ENCODE peak calls at places on chromosomes 2 and 18, in six cellular contexts. T is HCT116, H is choroid plexus epithelial cell, U is kidney, F is PC-3, R is esophagus squamous epithelium. B is an unnamed sample.
A peak's percentile ranks its signal among the peaks of the same experiment; 100 is the strongest.

GRCh38 chr2:54584598-54584997 is 128.5 kb downstream of the SPTBN1 start:
- DNase-seq in T (no peak), H (no peak), U (no peak), F (no peak), R (no peak), B (no peak)

GRCh38 chr2:39164089-39164488 is 43.2 kb upstream of the SOS1 start:
- DNase-seq in T (no peak), H (no peak), U (no peak), F (no peak), R (no peak), B (no peak)

GRCh38 chr2:160731856-160732255 is 238.2 kb upstream of the RBMS1 start:
- DNase-seq in T (no peak), H (no peak), U (no peak), F (no peak), R (no peak), B (no peak)

GRCh38 chr18:58788971-58789797 is 75.5 kb upstream of the ZNF532 start:
- DNase-seq in T (no peak), H (peak; percentile 73), U (peak; percentile 93), F (peak; percentile 97), R (no peak), B (no peak)

GRCh38 chr2:123380536-123380935 is 644.6 kb upstream of the CNTNAP5 start:
- DNase-seq in T (no peak), H (peak; percentile 0), U (no peak), F (no peak), R (no peak), B (no peak)

GRCh38 chr18:13446581-13447470 is 228.3 kb downstream of the LDLRAD4 start:
- DNase-seq in T (no peak), H (peak; percentile 47), U (no peak), F (no peak), R (no peak), B (no peak)

GRCh38 chr2:45267062-45267702 is 257.9 kb upstream of the SIX2 start:
- DNase-seq in T (no peak), H (no peak), U (no peak), F (peak; percentile 51), R (no peak), B (no peak)

GRCh38 chr2:76808776-76809175 is 713.4 kb downstream of the LRRTM4 start:
- DNase-seq in T (no peak), H (no peak), U (no peak), F (no peak), R (no peak), B (no peak)

GRCh38 chr2:210502997-210503621 is 26.6 kb upstream of the LANCL1 start:
- DNase-seq in T (peak; percentile 13), H (peak; percentile 71), U (no peak), F (peak; percentile 72), R (no peak), B (no peak)

GRCh38 chr2:37325625-37326071 is 1.0 kb upstream of the PRKD3 start:
- DNase-seq in T (no peak), H (no peak), U (no peak), F (no peak), R (no peak), B (no peak)

GRCh38 chr2:30894498-30895119 is 87.4 kb upstream of the CAPN13 start:
- DNase-seq in T (no peak), H (no peak), U (no peak), F (no peak), R (no peak), B (no peak)

GRCh38 chr2:12120281-12121150 is 374.1 kb downstream of the LPIN1 start:
- DNase-seq in T (no peak), H (peak; percentile 81), U (no peak), F (peak; percentile 84), R (no peak), B (no peak)

GRCh38 chr18:23864620-23865019 is 149.9 kb upstream of the TTC39C start:
- DNase-seq in T (no peak), H (no peak), U (no peak), F (no peak), R (no peak), B (no peak)

GRCh38 chr2:67463810-67464209 is 66.7 kb downstream of the ETAA1 start:
- DNase-seq in T (peak; percentile 64), H (no peak), U (no peak), F (peak; percentile 96), R (no peak), B (no peak)

GRCh38 chr2:29192526-29192925 is 77.3 kb downstream of the CLIP4 start:
- DNase-seq in T (no peak), H (no peak), U (no peak), F (peak; percentile 25), R (no peak), B (no peak)

GRCh38 chr2:160876765-160877164 is 283.5 kb upstream of the TANK start:
- DNase-seq in T (no peak), H (peak; percentile 14), U (no peak), F (no peak), R (no peak), B (no peak)

GRCh38 chr2:180519276-180519675 is 461.1 kb upstream of the UBE2E3 start:
- DNase-seq in T (peak; percentile 48), H (peak; percentile 62), U (no peak), F (peak; percentile 80), R (no peak), B (no peak)

GRCh38 chr2:1226766-1227165 is 186.5 kb upstream of the TPO start:
- DNase-seq in T (no peak), H (no peak), U (no peak), F (no peak), R (no peak), B (no peak)

GRCh38 chr2:103159018-103159417 is 397.2 kb downstream of the TMEM182 start:
- DNase-seq in T (no peak), H (no peak), U (no peak), F (no peak), R (no peak), B (no peak)

GRCh38 chr2:99771691-99772333 is 282.0 kb upstream of the REV1 start:
- DNase-seq in T (no peak), H (no peak), U (no peak), F (no peak), R (no peak), B (no peak)

GRCh38 chr2:47784349-47784851 is 1.5 kb downstream of the MSH6 start:
- DNase-seq in T (no peak), H (no peak), U (no peak), F (no peak), R (no peak), B (no peak)

GRCh38 chr2:214899751-214900150 is 90.3 kb upstream of the BARD1 start:
- DNase-seq in T (no peak), H (no peak), U (no peak), F (no peak), R (no peak), B (no peak)

GRCh38 chr2:20141056-20141762 is 83.7 kb downstream of the SDC1 start:
- DNase-seq in T (peak; percentile 59), H (peak; percentile 78), U (peak; percentile 92), F (peak; percentile 93), R (no peak), B (no peak)

GRCh38 chr2:231364961-231365810 is 30.3 kb upstream of the B3GNT7 start:
- DNase-seq in T (no peak), H (peak; percentile 72), U (peak; percentile 57), F (peak; percentile 98), R (no peak), B (no peak)

GRCh38 chr2:22215517-22215916 is 1091.7 kb downstream of the TDRD15 start:
- DNase-seq in T (no peak), H (no peak), U (no peak), F (no peak), R (no peak), B (no peak)

GRCh38 chr2:42010743-42011298 is 37.0 kb upstream of the PKDCC start:
- DNase-seq in T (no peak), H (peak; percentile 82), U (peak; percentile 86), F (peak; percentile 61), R (no peak), B (no peak)

GRCh38 chr2:150486539-150487484 is 655 bp downstream of the RND3 start:
- DNase-seq in T (no peak), H (peak; percentile 73), U (peak; percentile 73), F (peak; percentile 36), R (no peak), B (no peak)

GRCh38 chr2:234308814-234309195 is 188.1 kb downstream of the ARL4C start:
- DNase-seq in T (no peak), H (peak; percentile 61), U (no peak), F (peak; percentile 92), R (no peak), B (peak; percentile 73)

GRCh38 chr2:64918220-64918886 is 70.8 kb upstream of the SLC1A4 start:
- DNase-seq in T (no peak), H (no peak), U (no peak), F (no peak), R (no peak), B (no peak)

GRCh38 chr2:67290451-67290991 is 106.6 kb upstream of the ETAA1 start:
- DNase-seq in T (peak; percentile 3), H (peak; percentile 57), U (no peak), F (peak; percentile 98), R (no peak), B (no peak)

GRCh38 chr2:213187386-213187785 is 36.0 kb upstream of the IKZF2 start:
- DNase-seq in T (no peak), H (peak; percentile 34), U (no peak), F (no peak), R (no peak), B (no peak)

GRCh38 chr18:59266019-59266369 is 7.3 kb downstream of the RAX start:
- DNase-seq in T (no peak), H (no peak), U (no peak), F (no peak), R (no peak), B (no peak)

GRCh38 chr18:50947899-50948298 is 19.9 kb upstream of the ELAC1 start:
- DNase-seq in T (no peak), H (peak; percentile 30), U (no peak), F (peak; percentile 24), R (no peak), B (no peak)

DNA sequence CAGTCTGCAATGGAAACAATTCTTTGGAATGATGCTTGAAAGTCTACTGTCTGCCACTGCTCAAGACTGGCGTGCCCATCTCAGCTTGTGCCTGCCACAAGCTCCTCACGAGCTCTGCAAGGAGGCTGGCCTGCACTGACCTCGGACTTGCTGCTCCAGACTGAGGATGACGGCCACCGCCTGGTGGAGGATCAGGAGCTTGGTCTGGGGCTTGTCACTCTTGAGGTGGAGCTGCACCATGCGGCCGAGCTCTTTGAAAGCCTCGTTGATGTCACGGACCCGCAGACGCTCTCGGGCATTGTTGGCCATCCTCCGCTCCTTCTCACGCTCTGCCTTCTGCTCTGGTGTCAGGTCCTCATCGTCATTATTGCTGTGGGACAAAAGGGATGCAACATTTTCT is 269.4 kb upstream of the CCDC68 start:
- DNase-seq in T (no peak), H (no peak), U (peak; percentile 64), F (no peak), R (no peak), B (no peak)
- TF ChIP-seq CTCF in T (no peak), H (no peak), U (no peak), F (no peak), R (no peak), B (no peak)

GRCh38 chr2:223053431-223054192 is 1.6 kb downstream of the KCNE4 start:
- DNase-seq in T (no peak), H (no peak), U (no peak), F (no peak), R (no peak), B (no peak)
- H3K4me3 ChIP-seq in T (no peak overlapping the region), H (peak overlapping the region; percentile 63), U (peak overlapping the region; percentile 47), F (no peak overlapping the region), R (peak overlapping the region; percentile 52), B (no peak overlapping the region)

GRCh38 chr2:238945433-238946150 is 97.7 kb downstream of the TWIST2 start:
- DNase-seq in T (peak; percentile 10), H (peak; percentile 75), U (no peak), F (peak; percentile 45), R (no peak), B (no peak)
- TF ChIP-seq CTCF in T (peak; percentile 90), H (peak; percentile 94), U (peak; percentile 43), F (peak; percentile 61), R (peak; percentile 54), B (peak; percentile 70)

GRCh38 chr2:218271865-218272530 is 1.7 kb downstream of the PNKD start:
- DNase-seq in T (no peak), H (no peak), U (no peak), F (no peak), R (no peak), B (no peak)
- H3K4me3 ChIP-seq in T (no peak overlapping the region), H (no peak overlapping the region), U (peak overlapping the region; percentile 3), F (peak overlapping the region; percentile 87), R (peak overlapping the region; percentile 78), B (no peak overlapping the region)

B was measured in GM12864.